ENCODE peak calls at places on chromosomes 3 and 15, in six cellular contexts. K, L, V, A, O and G are unnamed samples.

GRCh38 chr15:64356443-64357040 is 569 bp upstream of the CSNK1G1 start:
- DNase-seq in K (no peak), L (peak), V (no peak), A (no peak), O (peak), G (peak)

GRCh38 chr15:51623386-51623938 is 891 bp upstream of the DMXL2 start:
- DNase-seq in K (peak), L (no peak), V (no peak), A (no peak), O (no peak), G (no peak)

GRCh38 chr15:63915888-63916731 is 82.4 kb upstream of the HERC1 start:
- DNase-seq in K (peak), L (no peak), V (peak), A (no peak), O (peak), G (peak)

GRCh38 chr15:68495221-68495950 is 63.4 kb upstream of the ITGA11 start:
- DNase-seq in K (no peak), L (no peak), V (no peak), A (no peak), O (no peak), G (no peak)

GRCh38 chr15:48865387-48866079 is 12.4 kb upstream of the EID1 start:
- DNase-seq in K (no peak), L (no peak), V (no peak), A (no peak), O (peak), G (no peak)

GRCh38 chr15:80467311-80467714 is 63.1 kb downstream of the ARNT2 start:
- DNase-seq in K (no peak), L (no peak), V (no peak), A (no peak), O (no peak), G (no peak)

GRCh38 chr3:178304758-178305157 is 231.5 kb upstream of the KCNMB2 start:
- DNase-seq in K (no peak), L (no peak), V (no peak), A (no peak), O (peak), G (no peak)

GRCh38 chr3:99023590-99024192 is 122.2 kb upstream of the DCBLD2 start:
- DNase-seq in K (peak), L (peak), V (peak), A (no peak), O (peak), G (peak)

GRCh38 chr15:99010743-99011142 is 3.2 kb upstream of the PGPEP1L start:
- DNase-seq in K (no peak), L (no peak), V (no peak), A (no peak), O (peak), G (no peak)

GRCh38 chr3:3366391-3366790 is 186.9 kb upstream of the CRBN start:
- DNase-seq in K (no peak), L (no peak), V (no peak), A (no peak), O (no peak), G (no peak)

GRCh38 chr3:12579919-12580318 is 23.0 kb downstream of the MKRN2 start:
- DNase-seq in K (no peak), L (no peak), V (no peak), A (no peak), O (peak), G (no peak)

GRCh38 chr15:90883971-90884718 is at the start of gene FES:
- DNase-seq in K (no peak), L (no peak), V (no peak), A (no peak), O (peak), G (no peak)

GRCh38 chr3:155631323-155632019 is 113.4 kb downstream of the PLCH1 start:
- DNase-seq in K (no peak), L (no peak), V (no peak), A (no peak), O (no peak), G (no peak)

GRCh38 chr3:126340596-126340942 is 16.6 kb downstream of the KLF15 start:
- DNase-seq in K (no peak), L (no peak), V (no peak), A (no peak), O (no peak), G (no peak)

GRCh38 chr3:9866639-9867038 is 13.4 kb downstream of the CIDEC start:
- DNase-seq in K (no peak), L (no peak), V (no peak), A (no peak), O (no peak), G (no peak)

GRCh38 chr15:41487802-41488201 is 5.9 kb upstream of the ITPKA start:
- DNase-seq in K (no peak), L (no peak), V (no peak), A (no peak), O (peak), G (no peak)

GRCh38 chr3:123148772-123149171 is 53.0 kb upstream of the SEC22A start:
- DNase-seq in K (no peak), L (no peak), V (no peak), A (no peak), O (no peak), G (no peak)

GRCh38 chr15:91939432-91939831 is 85.9 kb downstream of the SLCO3A1 start:
- DNase-seq in K (no peak), L (no peak), V (no peak), A (no peak), O (no peak), G (no peak)

GRCh38 chr15:35533130-35534110 is 12.5 kb downstream of the DPH6 start:
- DNase-seq in K (no peak), L (no peak), V (no peak), A (no peak), O (peak), G (no peak)

GRCh38 chr3:18237251-18238005 is 187.7 kb downstream of the SATB1 start:
- DNase-seq in K (no peak), L (no peak), V (no peak), A (no peak), O (peak), G (no peak)

GRCh38 chr3:18238721-18239331 is 186.3 kb downstream of the SATB1 start:
- DNase-seq in K (no peak), L (no peak), V (no peak), A (no peak), O (no peak), G (no peak)

GRCh38 chr3:18245721-18246120 is 179.4 kb downstream of the SATB1 start:
- DNase-seq in K (no peak), L (no peak), V (no peak), A (no peak), O (no peak), G (no peak)

GRCh38 chr3:18239674-18240073 is 185.5 kb downstream of the SATB1 start:
- DNase-seq in K (no peak), L (no peak), V (no peak), A (no peak), O (no peak), G (no peak)

DNA sequence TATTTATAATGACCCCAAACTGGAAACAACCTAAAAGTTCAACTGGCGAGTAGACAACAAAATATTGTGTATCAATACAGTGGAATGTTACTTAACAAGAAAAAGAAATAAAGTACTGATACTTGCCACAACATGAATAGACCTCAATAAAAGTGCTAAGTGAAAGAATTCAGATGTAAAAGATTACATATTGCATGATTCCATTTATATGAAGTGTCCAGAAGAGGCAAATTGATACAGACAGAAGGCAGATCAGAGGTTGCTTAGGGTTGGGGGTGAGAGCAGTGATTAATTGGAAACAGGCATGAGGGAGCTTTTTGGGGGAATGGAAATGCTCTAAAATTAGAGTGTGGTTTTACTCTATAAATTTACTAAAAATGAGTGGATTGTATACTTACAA is 183.3 kb downstream of the SATB1 start:
- DNase-seq in K (no peak), L (no peak), V (no peak), A (no peak), O (no peak), G (no peak)
- TF ChIP-seq BHLHE40 in K (no peak), L (no peak), V (no peak), A (no peak), O (no peak), G (no peak)

DNA sequence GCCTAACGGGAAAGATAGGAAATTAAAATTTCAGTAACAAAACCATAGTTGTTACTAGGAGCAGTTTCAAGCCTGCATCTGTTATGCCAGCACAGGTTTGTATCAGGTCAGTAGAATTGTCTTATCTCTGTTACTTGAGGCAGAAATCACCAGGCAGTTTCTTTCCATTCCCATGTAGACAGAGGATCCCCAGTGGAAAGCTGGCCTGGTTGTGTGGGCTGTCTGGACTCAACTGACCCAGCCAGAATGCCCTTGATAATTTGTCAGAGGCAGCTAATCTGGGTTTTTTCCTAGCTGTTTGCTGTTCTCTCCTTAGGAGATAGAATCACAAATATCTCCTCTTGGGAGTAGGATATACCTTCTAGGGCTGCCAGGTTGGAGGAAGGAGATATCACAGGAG is 1044.7 kb downstream of the IGSF11 start:
- DNase-seq in K (no peak), L (no peak), V (no peak), A (no peak), O (no peak), G (no peak)
- TF ChIP-seq BHLHE40 in K (no peak), L (no peak), V (no peak), A (no peak), O (no peak), G (no peak)

GRCh38 chr15:100241572-100242479 is 99.9 kb downstream of the ADAMTS17 start:
- DNase-seq in K (peak), L (peak), V (no peak), A (no peak), O (no peak), G (peak)
- TF ChIP-seq BHLHE40 in K (no peak), L (no peak), V (no peak), A (no peak), O (no peak), G (no peak)

DNA sequence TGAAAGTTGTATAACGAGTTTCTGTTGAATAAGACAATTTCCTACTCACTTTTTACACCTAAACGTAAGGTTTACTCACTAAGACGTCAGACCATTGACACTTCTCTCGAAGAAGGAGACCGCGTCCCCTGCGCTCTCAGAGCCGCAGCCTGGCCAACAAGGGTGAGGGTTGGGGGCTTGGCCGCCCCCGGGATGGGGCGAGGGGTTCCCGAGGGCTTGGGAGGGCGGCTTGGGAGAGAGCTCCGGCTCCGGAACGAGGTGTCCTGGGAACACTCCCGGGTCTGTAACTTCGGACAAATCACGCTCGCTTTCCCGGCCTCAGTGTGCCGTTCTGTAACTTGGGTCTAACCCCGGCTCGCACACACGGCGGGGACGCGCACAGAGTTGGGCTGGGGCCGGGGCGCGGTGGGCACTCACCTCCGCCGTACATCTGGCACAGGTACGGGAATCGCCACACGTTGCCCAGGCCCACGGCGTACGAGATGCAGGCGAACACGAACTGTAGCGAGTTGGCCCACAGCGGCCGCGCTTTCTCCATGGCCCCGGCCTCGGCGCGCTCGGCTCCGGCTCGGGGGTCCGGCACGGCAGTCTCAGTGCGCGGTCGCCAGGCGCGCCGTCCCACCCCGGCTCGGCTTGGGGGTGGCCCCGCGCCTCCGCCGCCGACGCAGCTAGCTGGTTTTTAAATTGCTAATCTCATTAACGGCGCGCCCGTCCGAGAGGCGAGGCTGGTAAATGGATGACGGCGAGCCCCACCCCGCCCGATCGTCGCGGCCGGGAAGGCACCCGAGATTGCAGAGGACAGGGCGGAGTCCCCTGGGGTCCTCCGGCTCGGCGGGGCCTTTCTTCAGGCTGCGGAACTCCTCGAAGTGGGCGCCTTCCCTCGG is at the start of gene SLC6A20:
- DNase-seq in K (no peak), L (no peak), V (no peak), A (no peak), O (no peak), G (no peak)
- TF ChIP-seq BHLHE40 in K (no peak), L (no peak), V (no peak), A (no peak), O (no peak), G (no peak)

GRCh38 chr3:153166206-153166605 is 4.2 kb downstream of the RAP2B start:
- DNase-seq in K (peak), L (no peak), V (no peak), A (no peak), O (peak), G (no peak)
- TF ChIP-seq BHLHE40 in K (no peak), L (no peak), V (no peak), A (no peak), O (no peak), G (no peak)

DNA sequence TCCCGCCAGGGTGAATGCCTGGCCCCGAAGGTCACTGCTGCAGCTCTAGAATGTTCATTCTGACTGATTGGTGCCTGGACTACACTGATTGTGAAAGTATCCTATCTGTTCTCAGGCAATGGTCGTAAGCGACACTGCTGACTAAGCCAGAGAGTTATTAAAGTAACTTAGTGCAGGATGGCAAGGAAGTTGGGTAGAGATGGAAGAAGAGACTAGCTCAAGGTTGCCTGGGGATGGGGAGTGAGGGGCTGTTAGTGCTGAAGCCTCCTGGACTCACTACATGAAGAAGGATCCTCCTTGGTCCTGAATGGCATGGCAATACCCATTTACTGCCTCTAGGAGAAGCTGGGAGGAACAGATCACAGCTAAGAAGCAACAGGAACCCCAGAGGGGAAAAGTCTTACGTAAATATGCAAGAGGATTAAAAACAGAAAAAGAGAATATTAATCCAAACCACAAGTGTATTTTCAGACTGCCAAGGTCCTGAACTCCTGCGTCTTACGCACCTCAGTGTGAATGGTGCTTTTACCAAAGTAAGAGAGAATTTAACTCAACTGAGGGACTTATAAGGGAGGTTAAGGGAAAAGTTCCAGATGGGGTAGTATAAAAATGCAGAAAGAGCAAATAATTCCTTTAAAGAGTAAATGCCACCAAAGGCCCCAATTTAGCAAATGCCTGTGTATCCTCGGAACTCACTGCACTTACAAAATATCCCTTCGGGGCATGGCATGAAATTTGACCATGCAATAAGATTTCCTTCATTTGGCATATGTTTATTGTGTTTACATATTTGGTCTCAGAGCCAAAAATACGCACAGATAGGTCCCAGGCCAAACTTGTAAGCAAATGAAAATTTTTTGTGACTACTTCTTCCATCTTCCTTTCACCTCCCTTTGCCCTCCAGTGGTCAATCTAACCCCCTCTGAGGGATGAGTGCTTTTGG is 64.0 kb upstream of the DGKG start:
- DNase-seq in K (peak), L (no peak), V (peak), A (no peak), O (peak), G (peak)
- TF ChIP-seq BHLHE40 in K (no peak), L (no peak), V (no peak), A (no peak), O (no peak), G (no peak)